ENCODE peak calls at places on chromosomes 16 and 17, in four cellular contexts. O is heart left ventricle; K is CD4-positive, alpha-beta memory T cell; C is small intestine. I is an unnamed sample. For H3K4me1, the result is how much of the 10 kb centered on the place peaks cover.

GRCh38 chr17:72466199-72466598 is 345.4 kb downstream of the SOX9 start:
- DNase-seq in C (peak), K (no peak), O (no peak), I (peak)

GRCh38 chr17:42519546-42520444 is 16.2 kb upstream of the NAGLU start:
- DNase-seq in O (peak), C (peak), K (no peak), I (peak)

GRCh38 chr17:15490634-15491261 is 23.3 kb upstream of the CDRT4 start:
- DNase-seq in O (peak), C (peak), K (no peak), I (peak)

GRCh38 chr16:81137012-81137335 is 40.8 kb upstream of the GCSH start:
- DNase-seq in K (no peak), C (no peak), O (no peak), I (no peak)

GRCh38 chr16:58421529-58421928 is 29.3 kb downstream of the GINS3 start:
- DNase-seq in K (no peak), O (peak), C (no peak), I (no peak)

GRCh38 chr17:65198653-65199382 is 61.6 kb downstream of the RGS9 start:
- DNase-seq in C (peak), O (no peak), K (peak), I (no peak)

GRCh38 chr17:83154311-83155127 is 75.1 kb downstream of the METRNL start:
- DNase-seq in C (no peak), O (peak), K (no peak), I (no peak)

GRCh38 chr16:24990803-24991202 is 24.4 kb downstream of the ARHGAP17 start:
- DNase-seq in O (no peak), C (no peak), K (no peak), I (no peak)

GRCh38 chr16:66485361-66485760 is 58.3 kb downstream of the BEAN1 start:
- DNase-seq in C (no peak), O (no peak), K (no peak), I (no peak)

GRCh38 chr17:79595956-79596355 is 14.9 kb downstream of the RBFOX3 start:
- DNase-seq in O (no peak), C (no peak), K (no peak), I (no peak)

GRCh38 chr17:48832491-48832890 is 1.7 kb downstream of the CALCOCO2 start:
- DNase-seq in K (no peak), C (no peak), O (peak), I (no peak)
- H3K4me1 ChIP-seq in K (half or more), C (under half), O (half or more), I (under half)

GRCh38 chr17:81103379-81103778 is 61.9 kb upstream of the PVALEF start:
- DNase-seq in O (no peak), K (no peak), C (no peak), I (no peak)
- H3K27ac ChIP-seq in O (no peak), K (no peak), C (no peak), I (no peak)

DNA sequence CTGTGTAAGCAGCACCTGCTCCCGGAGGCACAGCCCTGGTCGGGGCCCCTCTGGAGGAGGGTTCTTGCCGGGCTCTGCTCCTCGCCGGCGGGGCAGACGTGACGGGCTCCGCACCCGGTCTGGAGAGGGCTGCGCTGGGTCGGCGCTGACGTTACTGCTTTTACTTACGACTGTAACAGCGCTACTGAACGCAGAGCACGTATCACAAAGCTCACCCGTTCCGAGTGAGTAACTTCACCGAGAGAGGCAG is 1.3 kb upstream of the RAB40C start:
- DNase-seq in C (peak), K (no peak), O (no peak), I (peak)
- H3K4me1 ChIP-seq in C (under half), K (under half), O (half or more), I (under half)

GRCh38 chr16:82317411-82318168 is 147.6 kb upstream of the MPHOSPH6 start:
- DNase-seq in K (no peak), O (peak), C (no peak), I (no peak)
- H3K27ac ChIP-seq in K (no peak), O (no peak), C (no peak), I (no peak)

I was measured in transverse colon.